ENCODE peak calls at places on chromosomes 13 and 19, in eight cellular contexts. Q is vagina, M is cardiac fibroblast, T is pancreas, K is fibroblast of the aortic adventitia, P is brain microvascular endothelial cell, Z is upper lobe of left lung, G is astrocyte of the spinal cord. W is an unnamed sample.
A peak's percentile ranks its signal among the peaks of the same experiment; 100 is the strongest.

GRCh38 chr13:110134801-110135200 is 172.2 kb downstream of the COL4A1 start:
- DNase-seq in Q (no peak), M (no peak), T (no peak), K (no peak), P (peak; percentile 65), Z (no peak), G (peak; percentile 54), W (peak; percentile 30)

GRCh38 chr19:20038358-20039202 is 725 bp downstream of the ZNF682 start:
- DNase-seq in Q (no peak), M (peak; percentile 3), T (no peak), K (peak; percentile 9), P (no peak), Z (no peak), G (no peak), W (no peak)

GRCh38 chr19:52464798-52465470 is 11.6 kb downstream of the ZNF578 start:
- DNase-seq in Q (no peak), M (no peak), T (no peak), K (no peak), P (no peak), Z (no peak), G (no peak), W (no peak)

GRCh38 chr19:49689133-49690072 is at the start of gene ADM5:
- DNase-seq in Q (no peak), M (no peak), T (peak; percentile 70), K (no peak), P (no peak), Z (peak; percentile 89), G (no peak), W (no peak)

GRCh38 chr13:31045621-31046081 is 113.2 kb downstream of the TEX26 start:
- DNase-seq in Q (no peak), M (peak; percentile 95), T (peak; percentile 15), K (peak; percentile 92), P (peak; percentile 93), Z (no peak), G (peak; percentile 95), W (peak; percentile 96)

GRCh38 chr13:107133950-107134349 is 566.0 kb upstream of the ARGLU1 start:
- DNase-seq in Q (no peak), M (no peak), T (no peak), K (no peak), P (no peak), Z (no peak), G (no peak), W (no peak)

GRCh38 chr19:39223703-39224279 is 19.7 kb upstream of the SYCN start:
- DNase-seq in Q (no peak), M (peak; percentile 36), T (no peak), K (peak; percentile 20), P (peak; percentile 25), Z (no peak), G (peak; percentile 13), W (peak; percentile 51)

GRCh38 chr19:45499196-45500180 is 1.2 kb downstream of the PPM1N start:
- DNase-seq in Q (no peak), M (peak; percentile 53), T (peak; percentile 56), K (no peak), P (no peak), Z (no peak), G (no peak), W (no peak)

GRCh38 chr13:29594310-29594709 is 1.2 kb downstream of the SLC7A1 start:
- DNase-seq in Q (no peak), M (peak; percentile 48), T (peak; percentile 64), K (peak; percentile 79), P (peak; percentile 84), Z (no peak), G (peak; percentile 86), W (peak; percentile 65)

GRCh38 chr19:53357821-53358581 is 7.5 kb upstream of the ZNF525 start:
- DNase-seq in Q (no peak), M (no peak), T (no peak), K (no peak), P (no peak), Z (peak; percentile 82), G (no peak), W (no peak)

GRCh38 chr19:36136975-36137686 is 2.7 kb upstream of the CAPNS1 start:
- DNase-seq in Q (no peak), M (peak; percentile 73), T (peak; percentile 87), K (peak; percentile 72), P (peak; percentile 39), Z (no peak), G (peak; percentile 46), W (peak; percentile 46)

GRCh38 chr13:71758823-71759222 is 108.2 kb downstream of the DACH1 start:
- DNase-seq in Q (no peak), M (no peak), T (no peak), K (no peak), P (no peak), Z (no peak), G (no peak), W (peak; percentile 6)

GRCh38 chr19:34711890-34712289 is 22.2 kb upstream of the ZNF181 start:
- DNase-seq in Q (no peak), M (no peak), T (no peak), K (no peak), P (no peak), Z (no peak), G (no peak), W (no peak)

GRCh38 chr19:17633700-17634099 is 54.5 kb downstream of the UNC13A start:
- DNase-seq in Q (no peak), M (no peak), T (no peak), K (no peak), P (no peak), Z (no peak), G (no peak), W (no peak)

GRCh38 chr19:48900477-48901452 is 653 bp downstream of the NUCB1 start:
- DNase-seq in Q (no peak), M (peak; percentile 68), T (no peak), K (peak; percentile 61), P (no peak), Z (peak; percentile 73), G (peak; percentile 55), W (peak; percentile 61)

GRCh38 chr13:49683489-49683888 is 7.8 kb downstream of the EBPL start:
- DNase-seq in Q (no peak), M (no peak), T (no peak), K (no peak), P (no peak), Z (no peak), G (no peak), W (no peak)

GRCh38 chr13:49678172-49678914 is 12.9 kb downstream of the EBPL start:
- DNase-seq in Q (no peak), M (no peak), T (no peak), K (no peak), P (no peak), Z (peak; percentile 73), G (no peak), W (no peak)

GRCh38 chr13:49676581-49677298 is 14.5 kb downstream of the EBPL start:
- DNase-seq in Q (no peak), M (no peak), T (no peak), K (no peak), P (no peak), Z (no peak), G (no peak), W (no peak)

GRCh38 chr13:49681837-49682236 is 9.4 kb downstream of the EBPL start:
- DNase-seq in Q (peak; percentile 37), M (peak; percentile 12), T (no peak), K (no peak), P (peak; percentile 9), Z (no peak), G (peak; percentile 39), W (peak; percentile 16)

DNA sequence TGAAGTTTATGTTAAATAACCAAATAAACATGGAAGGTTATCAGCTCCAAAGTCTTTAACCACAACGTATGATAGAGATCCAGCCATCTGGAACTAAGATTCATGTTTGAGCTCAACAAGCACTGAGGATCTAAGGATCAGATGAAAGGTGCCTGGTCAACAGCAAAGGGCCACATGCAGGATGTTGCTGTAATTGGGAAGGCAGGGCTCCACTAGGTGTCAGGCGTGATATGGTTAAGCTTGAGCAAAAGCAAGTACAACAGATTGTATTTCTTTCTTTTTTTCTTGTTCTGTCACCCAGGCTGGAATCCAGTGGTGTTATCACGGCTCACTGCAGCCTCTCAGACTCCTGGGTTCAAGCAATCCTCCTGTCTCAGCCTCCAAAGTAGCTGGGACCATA is 12.0 kb downstream of the EBPL start:
- DNase-seq in Q (no peak), M (peak; percentile 44), T (no peak), K (peak; percentile 31), P (peak; percentile 16), Z (no peak), G (peak; percentile 31), W (peak; percentile 20)
- TF ChIP-seq CTCF in Q (no peak), M (peak; percentile 8), T (no peak), K (peak; percentile 23), P (peak; percentile 58), Z (no peak), G (peak; percentile 33), W (peak; percentile 17)

DNA sequence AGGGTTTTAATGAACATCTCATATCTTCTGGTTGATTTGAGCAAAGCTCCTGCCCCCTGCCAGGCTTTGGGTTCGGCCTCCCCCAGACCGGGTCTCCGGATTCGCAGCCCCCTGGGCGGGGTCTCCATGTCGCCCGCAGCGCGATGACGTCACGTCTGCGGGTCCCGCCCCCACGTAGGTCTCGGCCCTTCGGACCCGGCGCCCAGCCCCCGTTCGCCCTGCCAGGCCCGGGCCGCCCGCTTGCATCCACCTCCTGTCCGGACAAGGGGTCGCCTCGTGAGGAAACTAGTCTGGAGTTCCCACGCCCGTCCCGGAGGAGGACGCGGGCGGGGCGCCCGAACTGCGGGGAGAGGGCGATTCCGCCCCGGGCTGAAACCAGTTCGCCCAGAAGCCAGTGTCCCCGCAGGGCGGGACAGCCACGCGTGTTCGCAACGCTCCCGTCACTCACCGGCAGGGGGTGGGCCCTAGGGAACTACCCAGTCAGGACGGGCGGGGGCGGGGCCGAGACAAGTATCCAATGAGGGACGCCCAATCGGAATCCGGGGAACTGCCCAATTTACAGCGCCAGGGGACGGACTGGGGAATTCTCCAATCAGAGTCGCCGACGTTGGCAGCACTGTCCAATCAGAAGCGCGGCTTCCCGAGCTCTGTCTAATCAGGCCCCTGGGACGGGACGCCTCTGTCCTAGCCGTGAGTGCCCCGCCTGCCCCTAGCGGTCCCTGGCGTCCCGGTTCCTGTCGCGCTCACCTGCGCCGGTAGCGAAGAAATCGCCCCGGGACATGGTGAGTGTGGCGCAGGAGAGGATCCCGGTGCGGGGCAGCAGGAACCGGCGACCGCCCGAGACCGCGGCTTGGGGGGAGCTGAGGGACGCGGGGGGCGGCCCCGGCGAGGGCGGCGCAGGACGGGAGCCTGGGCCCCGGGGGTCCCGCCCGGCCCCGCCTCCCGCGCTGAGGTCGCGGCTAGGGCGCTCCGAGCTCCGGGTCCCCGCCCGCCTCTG is at the start of gene ZNF555:
- DNase-seq in Q (peak; percentile 99), M (peak; percentile 99), T (peak; percentile 99), K (peak; percentile 99), P (peak; percentile 100), Z (peak; percentile 98), G (peak; percentile 99), W (peak; percentile 99)
- TF ChIP-seq CTCF in Q (peak; percentile 40), M (peak; percentile 27), T (peak; percentile 50), K (peak; percentile 34), P (peak; percentile 46), Z (peak; percentile 58), G (peak; percentile 39), W (peak; percentile 22)

DNA sequence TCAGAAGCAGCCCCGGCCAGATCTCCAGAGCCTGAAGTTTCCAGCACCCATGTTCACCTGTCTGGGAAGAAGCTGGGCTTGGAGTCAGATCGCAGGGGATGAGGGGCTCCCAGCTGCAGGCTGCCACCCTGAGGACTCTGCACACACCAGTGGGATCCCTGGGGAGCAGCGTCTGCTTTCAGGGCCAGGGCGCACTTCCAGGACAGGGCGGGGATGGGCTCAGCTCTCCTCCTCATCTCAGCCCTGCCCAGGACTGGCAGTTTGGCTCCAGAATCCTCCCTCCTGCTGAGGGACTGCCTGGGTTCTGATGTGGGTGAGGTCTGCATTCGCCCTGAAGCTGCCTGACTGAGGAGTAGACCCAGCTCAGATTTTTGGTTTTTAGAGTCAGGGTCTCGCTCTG is 3.5 kb downstream of the SLC7A9 start:
- DNase-seq in Q (no peak), M (no peak), T (no peak), K (no peak), P (no peak), Z (no peak), G (no peak), W (no peak)
- TF ChIP-seq CTCF in Q (no peak), M (no peak), T (no peak), K (no peak), P (no peak), Z (no peak), G (no peak), W (no peak)

GRCh38 chr19:33647146-33647545 is 25.4 kb downstream of the CHST8 start:
- DNase-seq in Q (no peak), M (no peak), T (no peak), K (no peak), P (no peak), Z (no peak), G (no peak), W (no peak)
- TF ChIP-seq CTCF in Q (no peak), M (no peak), T (no peak), K (no peak), P (no peak), Z (no peak), G (no peak), W (no peak)

W was measured in fibroblast of pulmonary artery.